ENCODE peak calls at places on chromosomes 13 and 19, in ten cellular contexts. C is GM23338, B is stomach, V is HepG2, J is HL-60, N is spleen, Z is K562, Y is upper lobe of left lung, F is transverse colon, T is H1. M is an unnamed sample.

GRCh38 chr13:24627090-24627714 is 53.0 kb upstream of the ATP12A start:
- DNase-seq in C (peak; percentile 90), B (peak; percentile 24), V (peak; percentile 18), J (no peak), N (no peak), Z (peak; percentile 70), Y (peak; percentile 85), F (no peak), T (peak; percentile 46), M (no peak)

GRCh38 chr13:76822691-76823267 is 63.4 kb downstream of the KCTD12 start:
- DNase-seq in C (no peak), B (no peak), V (no peak), J (no peak), N (no peak), Z (no peak), Y (no peak), F (no peak), T (no peak), M (no peak)

GRCh38 chr19:46844067-46844489 is 6.6 kb downstream of the AP2S1 start:
- DNase-seq in C (no peak), B (no peak), V (no peak), J (no peak), N (peak; percentile 17), Z (peak; percentile 45), Y (no peak), F (no peak), T (no peak), M (no peak)

GRCh38 chr13:113453962-113454361 is 674 bp upstream of the ADPRHL1 start:
- DNase-seq in C (no peak), B (no peak), V (no peak), J (no peak), N (no peak), Z (no peak), Y (no peak), F (no peak), T (no peak), M (no peak)

GRCh38 chr13:69619651-69620050 is 488.0 kb upstream of the ATXN8OS start:
- DNase-seq in C (no peak), B (no peak), V (no peak), J (no peak), N (no peak), Z (no peak), Y (no peak), F (no peak), T (no peak), M (no peak)

GRCh38 chr13:99829156-99829555 is 142.4 kb downstream of the ZIC5 start:
- DNase-seq in C (no peak), B (no peak), V (no peak), J (no peak), N (no peak), Z (no peak), Y (no peak), F (no peak), T (no peak), M (no peak)

GRCh38 chr13:34993470-34993869 is 51.4 kb downstream of the NBEA start:
- DNase-seq in C (no peak), B (no peak), V (no peak), J (no peak), N (no peak), Z (no peak), Y (no peak), F (no peak), T (no peak), M (no peak)

GRCh38 chr13:79287994-79288795 is 117.9 kb downstream of the RBM26 start:
- DNase-seq in C (peak; percentile 89), B (no peak), V (no peak), J (no peak), N (no peak), Z (no peak), Y (no peak), F (no peak), T (no peak), M (no peak)

GRCh38 chr13:111857336-111857735 is 209.6 kb upstream of the SOX1 start:
- DNase-seq in C (no peak), B (no peak), V (no peak), J (no peak), N (no peak), Z (no peak), Y (no peak), F (no peak), T (no peak), M (no peak)

GRCh38 chr13:102913924-102914628 is 68.2 kb downstream of the ERCC5 start:
- DNase-seq in C (no peak), B (peak; percentile 53), V (no peak), J (no peak), N (no peak), Z (no peak), Y (no peak), F (peak; percentile 17), T (no peak), M (no peak)

GRCh38 chr13:67143544-67144115 is 86.5 kb downstream of the PCDH9 start:
- DNase-seq in C (peak; percentile 11), B (no peak), V (no peak), J (no peak), N (no peak), Z (no peak), Y (no peak), F (no peak), T (no peak), M (no peak)

DNA sequence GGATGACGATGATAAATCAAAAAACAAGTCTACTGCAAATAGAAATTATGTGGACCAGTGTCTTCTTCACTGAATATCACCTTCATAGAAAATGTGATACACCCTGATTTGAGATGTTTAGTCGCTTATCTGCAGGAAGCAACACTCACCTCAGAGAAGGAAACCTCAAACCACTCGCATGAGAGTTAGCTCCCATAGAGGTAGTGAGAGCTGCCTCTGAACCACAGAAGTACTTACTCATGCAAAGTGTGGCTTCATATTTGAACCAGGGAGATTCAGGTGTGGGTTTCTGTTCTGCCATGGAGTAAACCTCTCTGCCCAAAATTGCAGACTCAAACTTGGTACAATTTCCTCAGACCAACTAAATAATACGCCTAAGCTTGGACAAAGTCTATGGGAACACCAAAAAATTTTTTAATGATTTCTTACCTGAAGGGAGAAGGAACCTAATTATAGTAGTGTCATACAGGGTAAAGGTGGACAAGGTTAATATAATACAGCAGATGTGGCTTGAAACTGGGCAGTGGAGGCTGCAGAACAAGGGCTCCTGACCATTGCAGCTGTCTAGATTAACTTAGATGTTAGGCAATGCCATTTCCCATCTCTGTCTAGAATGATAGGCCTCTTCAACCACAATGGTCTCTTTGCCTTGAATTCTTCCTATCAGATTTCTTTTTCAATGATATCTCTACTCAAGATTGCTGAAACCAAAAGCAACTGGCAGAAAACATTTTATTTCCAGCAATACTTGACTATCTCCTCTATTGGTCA is 29.6 kb upstream of the RCBTB2 start:
- DNase-seq in C (no peak), B (no peak), V (no peak), J (peak; percentile 73), N (no peak), Z (no peak), Y (no peak), F (peak; percentile 33), T (no peak), M (no peak)
- TF ChIP-seq POLR2AphosphoS5 in C (no peak), B (no peak), V (no peak), J (peak; percentile 97), N (peak; percentile 65), Z (no peak), Y (peak; percentile 18), F (no peak), T (no peak), M (no peak)

DNA sequence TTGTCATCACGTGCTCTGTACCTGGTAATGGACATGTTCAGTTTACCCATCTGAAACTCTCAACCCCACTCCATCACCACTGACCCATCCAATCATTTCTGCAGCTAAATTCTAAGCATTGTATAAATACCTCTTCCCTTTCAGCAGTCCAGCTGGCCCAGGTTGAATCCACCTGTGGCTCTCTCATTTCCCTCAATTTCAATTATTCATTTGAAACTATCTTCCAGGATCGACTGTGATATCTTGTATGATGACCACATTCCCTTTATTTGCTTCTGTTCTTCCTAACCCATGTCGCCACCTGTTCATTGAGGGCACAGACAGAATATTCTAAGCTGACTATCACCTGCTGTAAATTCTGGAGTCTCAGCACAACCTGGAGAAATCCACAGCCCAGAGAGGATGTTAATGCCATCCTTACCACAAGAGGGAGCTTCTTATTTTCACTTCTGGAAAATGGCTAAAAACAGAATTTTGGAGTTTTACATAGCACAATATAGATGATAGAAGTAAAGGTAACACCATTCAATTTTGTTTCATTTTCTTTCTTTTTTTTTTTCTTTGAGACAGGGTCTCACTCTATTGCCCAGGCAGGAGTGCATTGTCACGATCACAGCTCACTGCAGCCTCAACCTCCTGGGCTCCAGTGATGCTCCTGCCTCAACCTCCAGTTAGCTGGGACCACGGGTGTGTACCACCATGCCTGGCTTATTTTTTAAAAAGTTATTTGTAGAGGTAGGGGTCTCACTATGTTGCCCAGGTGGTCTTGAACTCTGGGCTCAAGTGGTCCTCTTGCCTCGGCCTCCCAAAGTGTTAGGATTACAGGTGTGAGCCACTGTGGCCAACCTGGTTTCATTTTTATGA is 38.6 kb downstream of the ZNF823 start:
- DNase-seq in C (peak; percentile 72), B (no peak), V (peak; percentile 33), J (no peak), N (no peak), Z (peak; percentile 32), Y (no peak), F (no peak), T (no peak), M (no peak)
- TF ChIP-seq POLR2AphosphoS5 in C (no peak), B (no peak), V (no peak), J (no peak), N (no peak), Z (no peak), Y (no peak), F (no peak), T (no peak), M (no peak)

GRCh38 chr19:57642396-57643046 is 9.6 kb downstream of the ZNF211 start:
- DNase-seq in C (no peak), B (no peak), V (no peak), J (no peak), N (no peak), Z (no peak), Y (no peak), F (no peak), T (no peak), M (no peak)
- TF ChIP-seq POLR2AphosphoS5 in C (no peak), B (no peak), V (no peak), J (no peak), N (no peak), Z (no peak), Y (no peak), F (no peak), T (no peak), M (no peak)

DNA sequence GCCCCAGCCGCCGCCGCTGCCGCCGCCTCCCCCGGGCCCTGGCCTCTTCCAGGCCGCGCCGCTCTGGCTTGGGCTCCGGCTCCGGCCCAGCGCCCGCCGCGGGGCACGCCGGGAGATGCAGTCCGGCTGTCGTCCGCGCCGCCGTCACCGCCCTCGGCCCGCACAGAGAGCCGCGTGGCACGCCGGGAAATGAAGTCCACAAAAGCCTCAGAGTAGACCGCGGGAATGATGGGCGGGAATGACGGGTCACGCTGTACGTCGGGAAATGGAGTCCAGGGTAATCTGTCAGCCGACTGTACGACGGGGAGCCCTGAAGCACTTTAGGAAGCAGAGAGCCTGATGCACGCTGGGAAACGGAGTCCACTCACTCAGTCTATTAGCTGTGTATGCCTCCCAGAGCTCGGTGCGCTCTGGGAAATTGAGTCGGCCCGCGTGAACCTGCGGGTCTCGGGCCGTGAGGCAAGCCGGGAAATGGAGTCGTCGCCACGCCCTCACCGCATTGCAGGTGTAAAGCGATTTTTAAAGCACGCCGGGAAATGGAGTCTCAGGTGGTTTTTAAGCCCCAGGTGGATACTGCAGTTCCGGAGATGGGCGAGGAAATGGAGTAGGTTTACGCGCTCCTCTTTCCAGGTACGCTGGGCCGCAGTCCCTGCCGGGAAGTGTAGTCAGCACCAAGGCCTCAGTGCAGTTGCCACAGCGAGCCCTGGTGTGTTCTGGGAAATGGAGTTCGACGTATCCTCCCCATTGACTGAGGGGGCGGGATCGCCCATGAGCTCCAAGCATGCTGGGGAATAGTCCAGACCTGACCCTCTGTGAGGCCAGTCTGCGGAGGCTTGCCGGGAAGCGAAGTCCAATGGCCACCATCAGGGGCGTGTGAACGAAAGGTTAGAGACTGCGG is at the start of gene GSK3A:
- DNase-seq in C (peak; percentile 99), B (peak; percentile 98), V (peak; percentile 99), J (peak; percentile 99), N (peak; percentile 99), Z (peak; percentile 82), Y (peak; percentile 99), F (peak; percentile 98), T (peak; percentile 98), M (peak; percentile 99)
- TF ChIP-seq POLR2AphosphoS5 in C (peak; percentile 72), B (peak; percentile 98), V (peak; percentile 99), J (peak; percentile 85), N (peak; percentile 96), Z (peak; percentile 94), Y (peak; percentile 97), F (peak; percentile 97), T (peak; percentile 86), M (peak; percentile 2)